ENCODE peak calls at places on chromosomes 4 and X, in five cellular contexts. K is activated T-cell treated with anti-CD3 and anti-CD28 coated beads for 24 hours, J is mucosa of gallbladder, T is anterior cingulate cortex, N is HFFc6. Z is an unnamed sample.

GRCh38 chrX:37608156-37608555 is 36.7 kb downstream of the LANCL3 start:
- DNase-seq in K (no peak), J (no peak), T (no peak), N (no peak), Z (no peak)

GRCh38 chr4:84870398-84871163 is 95.9 kb downstream of the WDFY3 start:
- DNase-seq in K (no peak), J (no peak), T (no peak), N (peak), Z (peak)

GRCh38 chr4:77662396-77662795 is 56.8 kb downstream of the CXCL13 start:
- DNase-seq in K (no peak), J (no peak), T (no peak), N (no peak), Z (no peak)

GRCh38 chrX:85111347-85111746 is 107.7 kb downstream of the APOOL start:
- DNase-seq in K (no peak), J (no peak), T (no peak), N (no peak), Z (peak)

GRCh38 chr4:5553801-5554200 is 154.6 kb downstream of the EVC2 start:
- DNase-seq in K (no peak), J (no peak), T (no peak), N (no peak), Z (peak)

GRCh38 chr4:111540661-111541060 is 604.6 kb upstream of the FAM241A start:
- DNase-seq in K (no peak), J (no peak), T (no peak), N (no peak), Z (no peak)

GRCh38 chrX:140501940-140502468 is 2.9 kb downstream of the SOX3 start:
- DNase-seq in K (no peak), J (no peak), T (no peak), N (no peak), Z (no peak)

GRCh38 chr4:30116401-30116800 is 603.8 kb upstream of the PCDH7 start:
- DNase-seq in K (no peak), J (no peak), T (no peak), N (no peak), Z (no peak)

GRCh38 chr4:174120446-174121142 is 162.9 kb downstream of the FBXO8 start:
- DNase-seq in K (no peak), J (peak), T (peak), N (peak), Z (peak)

GRCh38 chr4:58301384-58301783 is 1191.2 kb upstream of the IGFBP7 start:
- DNase-seq in K (no peak), J (peak), T (no peak), N (no peak), Z (no peak)

GRCh38 chr4:109429545-109429944 is 4.1 kb upstream of the SEC24B start:
- DNase-seq in K (no peak), J (no peak), T (no peak), N (peak), Z (peak)

GRCh38 chr4:17869327-17869726 is 58.5 kb downstream of the NCAPG start:
- DNase-seq in K (no peak), J (no peak), T (no peak), N (no peak), Z (no peak)

GRCh38 chr4:145843148-145843547 is 95.5 kb downstream of the ZNF827 start:
- DNase-seq in K (no peak), J (no peak), T (no peak), N (peak), Z (peak)

GRCh38 chrX:64204701-64205440 is 637 bp downstream of the AMER1 start:
- DNase-seq in K (peak), J (peak), T (peak), N (no peak), Z (peak)

GRCh38 chrX:155938132-155938531 is 57.0 kb downstream of the VAMP7 start:
- DNase-seq in K (no peak), J (no peak), T (no peak), N (no peak), Z (no peak)

GRCh38 chr4:91989914-91990313 is 313.9 kb upstream of the GRID2 start:
- DNase-seq in K (no peak), J (no peak), T (no peak), N (no peak), Z (no peak)

GRCh38 chr4:10457255-10457801 is at the start of gene ZNF518B:
- DNase-seq in K (peak), J (peak), T (peak), N (peak), Z (peak)

GRCh38 chr4:89316931-89317366 is 9.3 kb upstream of the GPRIN3 start:
- DNase-seq in K (no peak), J (no peak), T (no peak), N (peak), Z (peak)

GRCh38 chrX:150527108-150527507 is 41.3 kb upstream of the MTM1 start:
- DNase-seq in K (no peak), J (no peak), T (no peak), N (no peak), Z (no peak)

GRCh38 chr4:140296871-140297570 is 76.4 kb upstream of the SCOC start:
- DNase-seq in K (no peak), J (peak), T (no peak), N (no peak), Z (peak)

GRCh38 chrX:103678199-103678993 is 8.1 kb downstream of the MORF4L2 start:
- DNase-seq in K (no peak), J (no peak), T (no peak), N (peak), Z (no peak)

GRCh38 chr4:152970102-152970820 is 34.1 kb downstream of the FHDC1 start:
- DNase-seq in K (no peak), J (no peak), T (no peak), N (peak), Z (peak)

GRCh38 chr4:40486534-40486933 is 143.1 kb downstream of the RBM47 start:
- DNase-seq in K (no peak), J (no peak), T (no peak), N (peak), Z (peak)

GRCh38 chr4:121050251-121050650 is 22.1 kb downstream of the NDNF start:
- DNase-seq in K (no peak), J (no peak), T (no peak), N (no peak), Z (peak)

GRCh38 chr4:107391630-107392028 is 328.4 kb downstream of the PAPSS1 start:
- DNase-seq in K (no peak), J (no peak), T (no peak), N (no peak), Z (no peak)

GRCh38 chrX:110051559-110051958 is 48.6 kb downstream of the TMEM164 start:
- DNase-seq in K (no peak), J (no peak), T (no peak), N (no peak), Z (peak)

GRCh38 chrX:136273986-136274385 is 22.8 kb upstream of the MAP7D3 start:
- DNase-seq in K (no peak), J (no peak), T (no peak), N (no peak), Z (no peak)

GRCh38 chr4:151484396-151485102 is 75.6 kb downstream of the FHIP1A start:
- DNase-seq in K (no peak), J (no peak), T (no peak), N (peak), Z (peak)

GRCh38 chr4:7194251-7195137 is 2.2 kb downstream of the SORCS2 start:
- DNase-seq in K (peak), J (no peak), T (no peak), N (no peak), Z (peak)

GRCh38 chr4:91829531-91829930 is 474.2 kb upstream of the GRID2 start:
- DNase-seq in K (no peak), J (no peak), T (no peak), N (no peak), Z (no peak)

GRCh38 chr4:185713272-185713671 is 98.7 kb downstream of the SORBS2 start:
- DNase-seq in K (no peak), J (no peak), T (no peak), N (no peak), Z (peak)

GRCh38 chr4:8701101-8702019 is 108.8 kb downstream of the CPZ start:
- DNase-seq in K (no peak), J (no peak), T (no peak), N (no peak), Z (no peak)

GRCh38 chr4:167000141-167000852 is 234.0 kb downstream of the SPOCK3 start:
- DNase-seq in K (no peak), J (no peak), T (no peak), N (no peak), Z (no peak)

Z was measured in dermis blood vessel endothelial cell.